ENCODE peak calls at places on chromosome 9, in five cellular contexts. C is bronchial epithelial cell, J is choroid plexus epithelial cell, P is AG09319, D is mammary epithelial cell. Q is an unnamed sample.

GRCh38 chr9:79611091-79611614 is 39.4 kb downstream of the TLE4 start:
- DNase-seq in C (no peak), J (peak), P (no peak), D (peak), Q (no peak)

GRCh38 chr9:35518212-35518917 is 28.5 kb downstream of the RUSC2 start:
- DNase-seq in C (peak), J (peak), P (no peak), D (peak), Q (no peak)

GRCh38 chr9:12817702-12818101 is 42.9 kb downstream of the LURAP1L start:
- DNase-seq in C (peak), J (peak), P (no peak), D (peak), Q (no peak)

GRCh38 chr9:2173170-2173569 is 158.0 kb downstream of the SMARCA2 start:
- DNase-seq in C (no peak), J (no peak), P (no peak), D (no peak), Q (no peak)

GRCh38 chr9:131397100-131397790 is 3.4 kb downstream of the PRRC2B start:
- DNase-seq in C (peak), J (peak), P (no peak), D (peak), Q (no peak)

GRCh38 chr9:68861436-68861835 is 152.5 kb downstream of the PRKACG start:
- DNase-seq in C (no peak), J (no peak), P (no peak), D (no peak), Q (no peak)

GRCh38 chr9:115593587-115594091 is 475.7 kb upstream of the TNC start:
- DNase-seq in C (peak), J (peak), P (peak), D (peak), Q (no peak)

GRCh38 chr9:107239474-107239873 is 43.6 kb upstream of the RAD23B start:
- DNase-seq in C (peak), J (peak), P (no peak), D (peak), Q (no peak)

GRCh38 chr9:19663554-19663953 is 125.3 kb downstream of the SLC24A2 start:
- DNase-seq in C (no peak), J (no peak), P (no peak), D (no peak), Q (no peak)

GRCh38 chr9:8604201-8604600 is 804.6 kb upstream of the DMAC1 start:
- DNase-seq in C (peak), J (peak), P (no peak), D (no peak), Q (no peak)

GRCh38 chr9:130626249-130626982 is 38.0 kb upstream of the PRDM12 start:
- DNase-seq in C (no peak), J (no peak), P (no peak), D (no peak), Q (no peak)

GRCh38 chr9:129182625-129183494 is 4.8 kb upstream of the IER5L start:
- DNase-seq in C (no peak), J (peak), P (no peak), D (no peak), Q (no peak)

GRCh38 chr9:127035948-127036347 is 86.5 kb downstream of the ANGPTL2 start:
- DNase-seq in C (no peak), J (peak), P (no peak), D (no peak), Q (no peak)

GRCh38 chr9:72428329-72428728 is 63.3 kb upstream of the ZFAND5 start:
- DNase-seq in C (no peak), J (peak), P (peak), D (peak), Q (no peak)

GRCh38 chr9:71285191-71285656 is 163.8 kb upstream of the TRPM3 start:
- DNase-seq in C (peak), J (peak), P (peak), D (peak), Q (no peak)

GRCh38 chr9:26500471-26500870 is 392.1 kb downstream of the CAAP1 start:
- DNase-seq in C (no peak), J (no peak), P (no peak), D (no peak), Q (no peak)

GRCh38 chr9:26504057-26504456 is 388.5 kb downstream of the CAAP1 start:
- DNase-seq in C (no peak), J (no peak), P (no peak), D (no peak), Q (no peak)

DNA sequence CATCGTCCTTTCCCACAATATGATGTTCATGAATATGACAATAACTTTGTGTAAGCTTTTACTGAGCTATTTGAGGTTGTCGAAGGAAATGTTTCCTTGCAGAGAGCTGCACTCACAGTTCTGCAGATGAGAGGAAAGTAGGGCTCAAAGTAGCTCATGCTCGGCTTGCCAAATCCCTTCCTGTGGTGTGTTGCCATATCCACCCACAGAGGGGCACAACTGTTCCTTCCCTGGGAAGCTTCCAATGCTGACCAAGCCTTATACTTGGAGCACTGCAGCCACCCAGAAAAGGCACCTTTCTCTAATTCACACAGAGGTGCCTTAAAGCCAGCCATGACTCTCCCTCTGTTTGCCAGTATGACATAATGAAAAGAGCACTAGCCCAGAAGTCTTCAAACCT is 390.3 kb downstream of the CAAP1 start:
- DNase-seq in C (no peak), J (no peak), P (no peak), D (no peak), Q (no peak)
- TF ChIP-seq CTCF in C (no peak), J (no peak), P (no peak), D (no peak), Q (no peak)

GRCh38 chr9:91736311-91736710 is 213.7 kb downstream of the ROR2 start:
- DNase-seq in C (no peak), J (no peak), P (no peak), D (no peak), Q (no peak)

GRCh38 chr9:91744114-91744513 is 205.9 kb downstream of the ROR2 start:
- DNase-seq in C (no peak), J (no peak), P (no peak), D (no peak), Q (no peak)

GRCh38 chr9:91736898-91737601 is 213.0 kb downstream of the ROR2 start:
- DNase-seq in C (no peak), J (no peak), P (no peak), D (no peak), Q (no peak)

GRCh38 chr9:91741529-91741928 is 208.5 kb downstream of the ROR2 start:
- DNase-seq in C (peak), J (peak), P (no peak), D (peak), Q (no peak)

DNA sequence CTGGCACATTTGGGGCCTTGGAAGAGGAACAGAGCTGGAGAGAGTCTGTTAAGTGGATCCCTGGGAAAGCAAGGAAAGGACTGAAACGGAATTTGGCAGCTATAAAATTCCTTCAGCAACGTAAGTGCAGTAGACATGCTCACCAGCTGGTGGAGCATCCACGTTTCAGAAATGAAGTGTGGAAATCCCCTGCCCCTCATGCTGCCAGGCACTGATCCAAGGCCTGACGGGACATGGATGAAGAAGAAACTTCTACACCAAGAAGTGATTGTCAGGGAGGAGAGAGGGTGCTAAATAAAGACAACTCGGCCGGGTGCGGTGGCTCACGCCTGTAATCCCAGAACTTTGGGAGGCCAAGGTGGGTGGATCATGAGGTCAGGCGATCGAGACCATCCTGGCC is 209.3 kb downstream of the ROR2 start:
- DNase-seq in C (peak), J (peak), P (no peak), D (no peak), Q (no peak)
- TF ChIP-seq CTCF in C (peak), J (peak), P (peak), D (no peak), Q (no peak)

GRCh38 chr9:83622814-83623633 is at the start of gene IDNK:
- DNase-seq in C (peak), J (peak), P (no peak), D (peak), Q (peak)
- TF ChIP-seq CTCF in C (no peak), J (no peak), P (no peak), D (no peak), Q (no peak)

GRCh38 chr9:6495484-6495883 is 82.5 kb downstream of the UHRF2 start:
- DNase-seq in C (peak), J (no peak), P (no peak), D (no peak), Q (no peak)
- TF ChIP-seq CTCF in C (peak), J (no peak), P (no peak), D (no peak), Q (no peak)

GRCh38 chr9:97993000-97993399 is 9.9 kb downstream of the ANP32B start:
- DNase-seq in C (no peak), J (no peak), P (no peak), D (no peak), Q (no peak)

GRCh38 chr9:97987490-97987889 is 4.3 kb downstream of the ANP32B start:
- DNase-seq in C (no peak), J (no peak), P (no peak), D (no peak), Q (no peak)

GRCh38 chr9:97992219-97992618 is 9.1 kb downstream of the ANP32B start:
- DNase-seq in C (no peak), J (no peak), P (no peak), D (no peak), Q (no peak)

GRCh38 chr9:97991818-97992217 is 8.7 kb downstream of the ANP32B start:
- DNase-seq in C (no peak), J (no peak), P (no peak), D (no peak), Q (no peak)

DNA sequence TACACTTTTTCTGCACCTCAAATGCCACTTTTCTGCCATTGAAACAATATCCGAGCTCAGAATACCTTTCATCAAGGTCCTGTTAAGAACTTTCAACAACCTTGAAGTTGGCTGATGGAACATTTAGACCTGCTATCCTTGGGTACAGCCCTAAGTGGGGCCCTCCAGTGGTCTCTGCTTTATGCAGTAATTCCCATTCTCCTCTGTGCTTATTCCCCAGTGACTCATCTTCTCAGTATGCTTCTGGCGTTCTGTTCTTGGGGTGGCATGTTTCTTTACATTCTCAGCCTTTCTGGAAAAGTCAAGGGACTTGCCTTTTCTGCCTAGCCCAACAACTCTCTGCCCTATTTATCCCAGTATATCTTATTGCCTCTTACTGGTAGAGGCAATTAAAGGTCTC is 7.1 kb downstream of the ANP32B start:
- DNase-seq in C (peak), J (peak), P (no peak), D (peak), Q (no peak)
- TF ChIP-seq CTCF in C (no peak), J (peak), P (peak), D (no peak), Q (no peak)

DNA sequence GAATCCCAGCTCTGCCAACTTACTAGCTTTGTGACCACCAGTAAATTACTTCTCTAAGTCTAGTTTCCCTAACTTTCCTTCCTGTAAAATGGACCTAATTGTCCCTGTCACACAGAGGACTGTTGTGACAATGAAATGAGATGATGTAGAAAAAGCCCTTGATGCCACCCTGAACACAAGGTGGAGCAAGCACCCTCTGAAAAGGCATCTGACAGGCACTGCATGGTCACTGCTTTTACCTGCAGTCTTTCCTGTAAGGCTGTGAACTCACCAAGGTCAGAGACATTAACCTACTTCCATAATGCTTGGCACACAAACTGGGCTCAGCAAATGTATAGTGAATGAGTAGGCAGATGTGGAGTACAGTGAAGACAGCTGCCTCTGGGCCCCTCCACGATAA is 6.1 kb downstream of the SLC31A2 start:
- DNase-seq in C (no peak), J (no peak), P (no peak), D (no peak), Q (no peak)
- TF ChIP-seq CTCF in C (no peak), J (no peak), P (no peak), D (no peak), Q (no peak)

DNA sequence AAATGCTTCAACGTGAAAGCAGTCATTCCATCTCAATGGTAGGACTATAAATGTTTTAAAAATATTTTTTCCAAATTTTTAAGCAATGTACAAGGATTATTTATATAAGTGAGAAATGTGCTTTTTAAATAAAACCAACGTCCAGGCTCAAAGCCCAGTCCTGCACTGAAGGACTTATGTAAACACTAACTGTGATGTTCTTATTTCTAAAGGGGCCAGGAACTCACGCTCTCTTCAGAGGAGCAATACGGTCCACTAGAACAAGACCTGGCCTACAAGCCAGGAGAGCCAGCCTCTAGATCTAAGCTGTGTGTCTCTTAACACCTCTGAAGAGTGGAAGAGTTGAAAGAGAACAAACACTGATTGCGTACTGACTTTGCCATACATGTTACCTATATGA is 12.1 kb downstream of the TTLL11 start:
- DNase-seq in C (no peak), J (peak), P (no peak), D (no peak), Q (no peak)
- TF ChIP-seq CTCF in C (no peak), J (no peak), P (no peak), D (no peak), Q (no peak)

DNA sequence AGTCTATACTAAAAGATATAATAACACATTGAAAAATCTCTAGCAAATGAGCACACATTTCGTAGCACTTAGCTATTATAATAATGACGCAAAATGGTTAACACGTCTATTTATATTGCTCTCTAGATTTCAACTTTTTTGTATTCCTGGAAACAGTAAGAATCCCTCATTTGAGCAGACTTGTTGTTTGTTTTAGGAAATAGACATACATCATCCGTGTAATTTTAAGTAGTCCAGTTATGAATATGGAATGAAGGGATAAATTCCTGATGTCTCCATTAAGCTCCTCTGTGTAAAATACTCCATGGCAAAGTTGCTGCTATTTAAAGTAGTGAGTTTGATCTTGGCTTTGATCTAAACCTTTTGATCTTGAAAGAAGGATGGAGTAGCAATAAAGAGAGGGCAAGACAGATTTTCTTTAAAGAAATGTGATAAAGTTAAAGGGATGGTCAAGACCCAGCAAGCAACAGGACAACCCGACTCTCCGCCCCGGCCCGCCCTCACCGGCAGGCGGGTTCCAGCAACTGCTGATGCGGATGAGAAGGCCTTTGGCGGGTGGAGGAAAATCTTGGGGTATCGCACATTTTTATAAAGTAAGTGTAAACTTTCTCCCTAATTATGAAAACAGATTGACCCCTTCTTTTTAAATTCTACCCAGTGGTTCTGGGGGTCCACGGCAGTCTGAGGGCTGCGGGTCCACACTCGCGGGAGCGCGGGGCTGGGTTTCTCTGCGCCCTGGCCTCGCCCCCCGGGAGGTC is 277.4 kb downstream of the AOPEP start:
- DNase-seq in C (no peak), J (peak), P (no peak), D (peak), Q (no peak)
- TF ChIP-seq CTCF in C (no peak), J (peak), P (no peak), D (no peak), Q (no peak)

GRCh38 chr9:137069508-137070071 is 767 bp downstream of the SAPCD2 start:
- DNase-seq in C (no peak), J (no peak), P (no peak), D (no peak), Q (no peak)

GRCh38 chr9:137068539-137069507 is 1.5 kb downstream of the SAPCD2 start:
- DNase-seq in C (no peak), J (no peak), P (no peak), D (no peak), Q (no peak)

GRCh38 chr9:137070201-137070905 is at the start of gene SAPCD2:
- DNase-seq in C (peak), J (peak), P (no peak), D (peak), Q (peak)

GRCh38 chr9:137066096-137066861 is 4.1 kb downstream of the SAPCD2 start:
- DNase-seq in C (no peak), J (no peak), P (no peak), D (no peak), Q (no peak)

DNA sequence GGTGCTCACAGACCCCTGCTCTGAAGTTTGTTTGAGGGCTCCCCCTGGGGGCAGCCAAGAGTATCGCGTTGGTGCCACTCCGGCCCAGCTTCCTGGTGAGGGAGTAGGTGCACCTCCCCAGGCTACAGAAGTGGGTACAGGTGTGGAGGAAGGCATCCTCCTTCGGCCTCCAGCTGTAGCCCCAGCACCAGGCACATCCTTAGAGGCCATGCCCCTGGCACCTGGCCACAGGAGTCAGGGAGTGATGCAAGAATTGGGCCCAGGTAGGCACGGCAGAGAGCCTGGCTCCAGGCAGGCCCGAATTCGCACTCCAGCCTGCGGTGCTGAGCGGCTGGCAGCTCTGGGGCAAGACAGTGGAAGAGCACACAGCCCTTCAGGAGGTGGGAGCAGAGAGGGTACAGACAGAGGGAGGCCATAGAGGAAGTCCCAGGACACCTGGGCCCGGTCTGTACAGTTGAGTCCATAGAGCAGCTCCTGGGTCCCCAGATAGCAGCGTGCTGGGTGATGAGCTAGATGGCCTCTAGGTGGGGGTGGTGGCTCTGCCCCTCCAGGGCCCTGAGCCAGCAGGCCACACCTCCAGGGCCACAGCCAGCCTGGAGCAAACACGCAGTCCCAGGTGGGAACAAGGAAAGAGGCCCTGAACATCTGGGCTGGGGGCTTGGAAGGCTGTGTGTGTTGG is 2.4 kb downstream of the SAPCD2 start:
- DNase-seq in C (peak), J (peak), P (no peak), D (peak), Q (peak)
- TF ChIP-seq CTCF in C (peak), J (peak), P (peak), D (peak), Q (peak)

Q was measured in natural killer cell.